ENCODE peak calls at places on chromosome 18, in ten cellular contexts. B is Panc1; E is heart right ventricle; S is small intestine; K is upper lobe of left lung; Y is neural progenitor cell; F is neuronal stem cell; G is CD8-positive, alpha-beta memory T cell; Q is left ventricle myocardium inferior; I is CD8-positive, alpha-beta T cell. P is an unnamed sample.

GRCh38 chr18:60684843-60685513 is 312.4 kb upstream of the MC4R start:
- DNase-seq in B (peak; percentile 15), E (no peak), S (peak; percentile 11), K (peak; percentile 27), Y (peak; percentile 20), F (no peak), G (no peak), Q (no peak), I (no peak), P (no peak)

GRCh38 chr18:44392933-44393332 is 287.8 kb upstream of the SETBP1 start:
- DNase-seq in B (no peak), E (no peak), S (no peak), K (no peak), Y (peak; percentile 19), F (peak; percentile 17), G (no peak), Q (no peak), I (no peak), P (peak; percentile 13)

GRCh38 chr18:8705941-8706544 is 687 bp downstream of the MTCL1 start:
- DNase-seq in B (no peak), E (peak; percentile 39), S (no peak), K (peak; percentile 90), Y (peak; percentile 45), F (no peak), G (peak; percentile 32), Q (no peak), I (no peak), P (no peak)

GRCh38 chr18:57906852-57907251 is 103.7 kb upstream of the ATP8B1 start:
- DNase-seq in B (no peak), E (no peak), S (peak; percentile 29), K (no peak), Y (peak; percentile 22), F (no peak), G (no peak), Q (no peak), I (no peak), P (no peak)

GRCh38 chr18:47036298-47036874 is 965 bp upstream of the ELOA2 start:
- DNase-seq in B (peak; percentile 12), E (no peak), S (peak; percentile 24), K (no peak), Y (peak; percentile 39), F (no peak), G (no peak), Q (no peak), I (no peak), P (no peak)

GRCh38 chr18:76437910-76438309 is 57.1 kb downstream of the ZNF516 start:
- DNase-seq in B (no peak), E (no peak), S (no peak), K (no peak), Y (no peak), F (no peak), G (no peak), Q (no peak), I (no peak), P (no peak)

GRCh38 chr18:76454429-76454828 is 40.6 kb downstream of the ZNF516 start:
- DNase-seq in B (no peak), E (no peak), S (no peak), K (no peak), Y (no peak), F (no peak), G (no peak), Q (no peak), I (no peak), P (no peak)

GRCh38 chr18:70931942-70932814 is 643.3 kb downstream of the SOCS6 start:
- DNase-seq in B (no peak), E (no peak), S (no peak), K (no peak), Y (peak; percentile 54), F (no peak), G (peak; percentile 21), Q (no peak), I (no peak), P (no peak)

GRCh38 chr18:78862395-78862794 is 117.2 kb upstream of the SALL3 start:
- DNase-seq in B (no peak), E (no peak), S (no peak), K (no peak), Y (no peak), F (no peak), G (no peak), Q (no peak), I (no peak), P (no peak)

GRCh38 chr18:42268793-42269192 is 313.8 kb downstream of the PIK3C3 start:
- DNase-seq in B (no peak), E (no peak), S (no peak), K (no peak), Y (no peak), F (no peak), G (no peak), Q (no peak), I (no peak), P (no peak)

GRCh38 chr18:68721681-68722583 is 7.0 kb upstream of the TMX3 start:
- DNase-seq in B (no peak), E (no peak), S (peak; percentile 38), K (no peak), Y (no peak), F (no peak), G (peak; percentile 39), Q (no peak), I (no peak), P (no peak)

GRCh38 chr18:66560092-66560491 is 43.8 kb downstream of the CDH19 start:
- DNase-seq in B (peak; percentile 17), E (no peak), S (peak; percentile 28), K (no peak), Y (peak; percentile 46), F (no peak), G (no peak), Q (no peak), I (no peak), P (peak; percentile 7)

GRCh38 chr18:54359233-54359632 is 1.5 kb downstream of the C18orf54 start:
- DNase-seq in B (no peak), E (no peak), S (no peak), K (no peak), Y (peak; percentile 12), F (no peak), G (no peak), Q (no peak), I (no peak), P (no peak)

GRCh38 chr18:79182047-79182713 is 113.0 kb downstream of the ATP9B start:
- DNase-seq in B (no peak), E (no peak), S (no peak), K (no peak), Y (peak; percentile 35), F (no peak), G (no peak), Q (no peak), I (no peak), P (peak; percentile 52)

GRCh38 chr18:74331404-74331803 is 15.8 kb downstream of the C18orf63 start:
- DNase-seq in B (no peak), E (no peak), S (peak; percentile 18), K (no peak), Y (peak; percentile 20), F (no peak), G (no peak), Q (no peak), I (no peak), P (no peak)

GRCh38 chr18:50190926-50191325 is 4.0 kb downstream of the MYO5B start:
- DNase-seq in B (no peak), E (no peak), S (no peak), K (no peak), Y (no peak), F (no peak), G (no peak), Q (no peak), I (no peak), P (no peak)

DNA sequence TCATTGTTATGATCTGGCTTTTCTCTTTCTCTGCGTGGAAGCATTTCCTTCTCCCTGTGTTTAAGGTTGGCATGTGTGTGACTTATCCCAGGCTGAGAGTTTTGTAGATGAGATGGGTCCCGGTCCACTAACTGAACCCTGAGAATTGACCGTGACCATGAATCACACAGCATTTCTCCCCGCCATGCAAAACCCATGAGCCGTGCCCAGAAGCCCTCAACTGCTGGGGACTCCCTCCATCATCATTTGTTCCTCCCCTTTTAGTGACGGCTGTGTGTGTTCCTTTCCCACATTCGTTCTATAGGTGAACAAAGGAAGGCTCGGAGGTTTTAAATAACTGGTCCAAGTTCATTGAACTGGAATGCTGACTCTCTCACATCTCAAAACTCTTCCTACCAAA is 30.1 kb upstream of the TXNDC2 start:
- DNase-seq in B (no peak), E (no peak), S (no peak), K (no peak), Y (no peak), F (no peak), G (no peak), Q (no peak), I (no peak), P (no peak)
- H3K27ac ChIP-seq in B (peak overlapping the region; percentile 50), E (no peak overlapping the region), S (no peak overlapping the region), K (peak overlapping the region; percentile 79), Y (no peak overlapping the region), F (no peak overlapping the region), G (no peak overlapping the region), Q (no peak overlapping the region), I (no peak overlapping the region), P (no peak overlapping the region)

DNA sequence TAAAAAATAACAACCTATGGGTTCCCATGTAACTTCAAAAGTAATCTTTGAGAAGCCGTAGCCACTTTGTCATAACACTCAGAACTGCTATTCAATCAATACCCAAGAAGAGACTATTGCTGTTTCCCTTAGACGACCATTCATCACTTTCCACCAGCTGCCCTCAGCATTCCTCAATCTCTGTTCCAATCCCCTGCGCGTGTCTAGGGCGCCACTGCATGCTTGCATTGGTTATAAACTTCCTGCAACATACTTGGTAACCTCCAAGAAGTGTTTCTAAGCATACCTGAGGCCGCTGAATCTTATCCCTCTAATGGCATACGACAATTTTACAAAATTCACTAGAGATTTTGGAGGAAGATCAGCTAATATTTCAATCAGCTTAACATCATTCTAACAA is 134.2 kb downstream of the LAMA1 start:
- DNase-seq in B (no peak), E (no peak), S (peak; percentile 16), K (no peak), Y (no peak), F (no peak), G (no peak), Q (no peak), I (no peak), P (no peak)
- H3K27me3 ChIP-seq in B (no peaks in the 10 kb centered on the region), E (no peaks in the 10 kb centered on the region), S (no peaks in the 10 kb centered on the region), K (no peaks in the 10 kb centered on the region), Y (no peaks in the 10 kb centered on the region), F (no peaks in the 10 kb centered on the region), G (no peaks in the 10 kb centered on the region), Q (peaks cover 9% of the 10 kb centered on the region), I (no peaks in the 10 kb centered on the region), P (no peaks in the 10 kb centered on the region)

GRCh38 chr18:28175047-28175929 is 1.6 kb downstream of the CDH2 start:
- DNase-seq in B (no peak), E (peak; percentile 58), S (no peak), K (peak; percentile 85), Y (peak; percentile 88), F (peak; percentile 89), G (no peak), Q (peak; percentile 42), I (no peak), P (no peak)
- H3K27ac ChIP-seq in B (peak overlapping the region; percentile 39), E (peak overlapping the region; percentile 65), S (no peak overlapping the region), K (no peak overlapping the region), Y (peak overlapping the region; percentile 82), F (peak overlapping the region; percentile 99), G (no peak overlapping the region), Q (peak overlapping the region; percentile 94), I (no peak overlapping the region), P (no peak overlapping the region)

DNA sequence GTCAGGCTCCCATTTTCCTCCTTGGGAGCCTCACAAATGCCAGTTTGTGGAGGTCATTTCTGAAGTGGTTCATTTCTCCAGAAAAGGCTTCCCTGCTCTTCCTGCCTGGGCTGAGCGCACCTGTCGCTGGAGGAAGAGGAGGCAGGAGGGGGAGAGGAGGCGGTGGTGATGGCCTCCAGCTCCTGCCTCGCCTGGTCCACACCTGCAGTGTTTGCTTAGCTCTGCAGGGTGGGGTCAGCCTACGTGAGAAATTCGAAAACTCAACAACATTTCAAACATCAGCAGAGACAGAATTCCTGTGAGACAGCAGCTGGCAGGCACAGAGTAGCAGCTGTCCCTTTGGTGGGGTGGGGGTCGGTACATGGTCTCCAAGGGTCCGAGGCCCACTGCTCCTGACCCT is 7.9 kb downstream of the IMPA2 start:
- DNase-seq in B (no peak), E (no peak), S (no peak), K (no peak), Y (no peak), F (no peak), G (no peak), Q (no peak), I (no peak), P (no peak)
- H3K27me3 ChIP-seq in B (no peaks in the 10 kb centered on the region), E (no peaks in the 10 kb centered on the region), S (no peaks in the 10 kb centered on the region), K (no peaks in the 10 kb centered on the region), Y (no peaks in the 10 kb centered on the region), F (no peaks in the 10 kb centered on the region), G (no peaks in the 10 kb centered on the region), Q (no peaks in the 10 kb centered on the region), I (no peaks in the 10 kb centered on the region), P (no peaks in the 10 kb centered on the region)